ENCODE peak calls at places on chromosomes 3 and 15, in seven cellular contexts. X is tibial nerve, H is psoas muscle, U is A673, K is A549, L is fibroblast of lung, Z is GM12864. C is an unnamed sample.

GRCh38 chr3:124163689-124164088 is 171.8 kb upstream of the ROPN1 start:
- DNase-seq in L (no peak), X (no peak), H (no peak), Z (no peak), U (no peak), K (peak), C (no peak)

GRCh38 chr3:123085293-123085949 is 18.6 kb downstream of the PDIA5 start:
- DNase-seq in L (no peak), K (no peak), U (no peak), H (no peak), X (no peak), Z (no peak), C (no peak)

GRCh38 chr3:30368978-30369377 is 237.4 kb upstream of the TGFBR2 start:
- DNase-seq in U (peak), X (no peak), Z (no peak), H (no peak), K (no peak), L (peak), C (peak)

GRCh38 chr15:60682115-60682514 is 203.2 kb upstream of the ICE2 start:
- DNase-seq in X (no peak), H (no peak), U (no peak), Z (no peak), K (no peak), L (peak), C (no peak)

GRCh38 chr15:85354432-85354831 is 26.0 kb upstream of the AKAP13 start:
- DNase-seq in U (peak), K (no peak), L (no peak), H (no peak), Z (no peak), X (no peak), C (peak)

GRCh38 chr3:126197854-126198584 is 17.6 kb upstream of the ALDH1L1 start:
- DNase-seq in X (peak), K (peak), U (peak), Z (peak), H (peak), L (peak), C (peak)

GRCh38 chr3:97804471-97804870 is 17.3 kb upstream of the CRYBG3 start:
- DNase-seq in Z (no peak), L (peak), U (no peak), H (no peak), X (no peak), K (no peak), C (no peak)

GRCh38 chr3:197501496-197501878 is 54.3 kb downstream of the BDH1 start:
- DNase-seq in Z (peak), X (no peak), L (peak), H (no peak), K (peak), U (peak), C (peak)

GRCh38 chr15:81642451-81642990 is 268.5 kb upstream of the TMC3 start:
- DNase-seq in L (peak), Z (no peak), H (no peak), X (no peak), K (no peak), U (no peak), C (no peak)

GRCh38 chr3:125132815-125133214 is 77.0 kb upstream of the HEG1 start:
- DNase-seq in H (no peak), L (no peak), Z (peak), X (no peak), K (no peak), U (no peak), C (no peak)

GRCh38 chr3:197811343-197811742 is 20.3 kb downstream of the LRCH3 start:
- DNase-seq in K (no peak), H (no peak), Z (no peak), L (peak), U (peak), X (peak), C (peak)

GRCh38 chr15:44029003-44029402 is 166.1 kb downstream of the FRMD5 start:
- DNase-seq in K (no peak), U (peak), L (no peak), H (no peak), X (no peak), Z (no peak), C (peak)

GRCh38 chr15:26179906-26180305 is 316.8 kb upstream of the ATP10A start:
- DNase-seq in Z (no peak), K (peak), L (no peak), X (no peak), U (no peak), H (no peak), C (no peak)

GRCh38 chr15:71532994-71533393 is 277.4 kb upstream of the NR2E3 start:
- DNase-seq in K (peak), Z (no peak), X (no peak), U (peak), H (no peak), L (peak), C (peak)

GRCh38 chr3:168248383-168249047 is 152.8 kb upstream of the GOLIM4 start:
- DNase-seq in Z (no peak), U (peak), X (no peak), K (peak), L (peak), H (peak), C (peak)

GRCh38 chr3:2510746-2511145 is 412.1 kb downstream of the CNTN4 start:
- DNase-seq in K (no peak), Z (no peak), H (no peak), L (no peak), X (no peak), U (no peak), C (no peak)

GRCh38 chr3:2516762-2517441 is 418.2 kb downstream of the CNTN4 start:
- DNase-seq in U (no peak), X (no peak), L (no peak), K (no peak), H (no peak), Z (no peak), C (no peak)

GRCh38 chr3:2514031-2514430 is 415.4 kb downstream of the CNTN4 start:
- DNase-seq in X (no peak), Z (no peak), L (no peak), H (no peak), K (no peak), U (no peak), C (no peak)

GRCh38 chr3:2511356-2511755 is 412.7 kb downstream of the CNTN4 start:
- DNase-seq in L (no peak), Z (no peak), K (no peak), H (peak), X (no peak), U (peak), C (no peak)
- H3K4me3 ChIP-seq in L (no peak), Z (no peak), K (no peak), H (no peak), X (no peak), U (no peak), C (no peak)

DNA sequence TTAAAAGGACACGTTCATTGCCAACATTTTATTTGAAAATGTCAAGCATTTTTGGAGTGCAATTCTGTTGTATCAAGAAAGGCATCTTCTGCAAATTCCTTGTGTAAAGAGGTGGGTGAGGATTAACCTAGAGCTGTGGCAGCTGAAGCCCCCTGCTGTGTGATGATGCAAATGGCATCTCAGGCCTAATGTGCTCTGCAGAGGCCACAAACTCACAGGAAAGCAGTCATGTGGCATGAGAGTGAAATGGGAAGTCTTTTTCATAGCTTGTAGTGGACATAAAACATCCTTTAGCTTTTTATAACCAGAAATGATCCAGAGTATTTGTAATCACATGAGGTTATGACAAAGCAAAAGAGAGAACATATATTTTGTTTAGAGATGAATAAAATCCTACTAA is 6.4 kb downstream of the CADM2 start:
- DNase-seq in L (no peak), X (no peak), K (peak), Z (no peak), H (no peak), U (peak), C (no peak)
- TF ChIP-seq CTCF in L (no peak), X (no peak), K (no peak), Z (no peak), H (peak), U (no peak), C (no peak)

GRCh38 chr3:132325103-132325606 is 7.9 kb downstream of the ACP3 start:
- DNase-seq in H (no peak), X (no peak), K (no peak), U (no peak), L (no peak), Z (no peak), C (no peak)
- H3K4me3 ChIP-seq in H (no peak), X (no peak), K (no peak), U (no peak), L (no peak), Z (no peak), C (no peak)

GRCh38 chr15:92043283-92043682 is 189.8 kb downstream of the SLCO3A1 start:
- DNase-seq in K (no peak), U (no peak), X (no peak), H (no peak), Z (no peak), L (no peak), C (no peak)
- TF ChIP-seq CTCF in K (no peak), U (no peak), X (no peak), H (no peak), Z (no peak), L (no peak), C (no peak)

GRCh38 chr3:15272431-15273196 is 59.8 kb downstream of the SH3BP5 start:
- DNase-seq in L (no peak), K (no peak), Z (no peak), U (no peak), X (no peak), H (no peak), C (no peak)
- H3K4me3 ChIP-seq in L (no peak), K (no peak), Z (no peak), U (no peak), X (no peak), H (no peak), C (no peak)

GRCh38 chr3:107847791-107848190 is 243.0 kb downstream of the CD47 start:
- DNase-seq in K (no peak), H (no peak), L (no peak), X (no peak), Z (no peak), U (no peak), C (no peak)

GRCh38 chr3:107848516-107848915 is 242.3 kb downstream of the CD47 start:
- DNase-seq in H (no peak), Z (no peak), K (no peak), U (no peak), X (no peak), L (no peak), C (no peak)

GRCh38 chr3:107845355-107846281 is 245.2 kb downstream of the CD47 start:
- DNase-seq in K (no peak), U (no peak), H (no peak), X (no peak), Z (no peak), L (no peak), C (peak)

GRCh38 chr3:107842940-107843339 is 247.9 kb downstream of the CD47 start:
- DNase-seq in H (no peak), X (no peak), L (no peak), U (no peak), K (no peak), Z (no peak), C (no peak)

GRCh38 chr3:107846282-107846852 is 244.5 kb downstream of the CD47 start:
- DNase-seq in H (peak), X (peak), L (peak), U (peak), Z (no peak), K (peak), C (peak)
- TF ChIP-seq CTCF in H (peak), X (peak), L (peak), U (peak), Z (peak), K (peak), C (peak)

DNA sequence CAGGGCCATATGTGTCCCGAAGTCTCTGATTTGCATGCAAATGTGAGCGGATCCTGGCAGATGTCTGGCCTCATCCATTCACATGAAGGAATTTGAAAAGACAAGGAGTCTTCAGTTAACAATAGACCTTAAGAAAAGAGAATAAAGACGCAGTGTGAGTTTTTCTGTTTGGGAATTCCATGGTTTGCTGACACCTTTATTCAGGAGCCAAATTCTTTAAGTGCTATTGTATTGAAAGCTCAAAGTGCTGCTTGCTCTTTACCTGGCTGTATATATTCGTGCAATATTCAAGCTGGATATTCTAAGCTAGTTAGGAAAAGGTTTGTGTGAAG is 2.2 kb downstream of the LRRN1 start:
- DNase-seq in Z (no peak), H (no peak), U (no peak), K (no peak), L (no peak), X (no peak), C (no peak)
- H3K4me3 ChIP-seq in Z (no peak), H (peak), U (no peak), K (no peak), L (no peak), X (no peak), C (no peak)

GRCh38 chr3:14780927-14781507 is 37.7 kb upstream of the FGD5 start:
- DNase-seq in H (peak), L (peak), U (peak), K (peak), Z (peak), X (no peak), C (peak)
- TF ChIP-seq CTCF in H (peak), L (peak), U (peak), K (peak), Z (peak), X (peak), C (peak)

DNA sequence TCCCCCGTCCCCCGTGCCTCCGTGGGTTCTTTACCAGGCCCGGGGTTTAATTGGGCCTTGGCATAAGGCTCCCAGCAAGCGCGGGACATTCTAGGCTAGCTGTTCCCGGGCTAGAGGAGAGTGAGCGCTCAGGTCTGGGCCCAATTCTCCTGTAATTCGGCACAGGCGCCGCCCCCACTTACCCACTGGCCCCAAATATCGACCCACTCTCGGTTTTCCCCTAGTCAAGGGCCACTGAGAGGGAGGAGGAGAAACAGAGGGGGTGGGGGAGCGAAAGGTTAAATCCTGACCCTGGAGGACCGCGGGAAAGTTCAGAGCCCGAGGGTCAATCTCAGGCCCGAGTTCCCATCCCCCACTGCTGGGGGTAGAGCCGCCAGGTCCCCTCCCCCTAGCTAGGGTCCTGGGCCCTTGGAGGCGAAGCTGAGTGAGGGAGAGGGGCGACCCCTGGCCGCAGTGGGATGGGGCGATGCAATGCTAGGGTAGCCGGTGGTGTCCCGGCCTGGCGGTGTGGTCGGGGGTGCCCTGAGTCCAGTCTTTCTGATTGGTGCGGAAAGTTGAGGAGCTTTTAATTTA is 8.5 kb upstream of the ONECUT1 start:
- DNase-seq in H (no peak), Z (no peak), K (no peak), X (no peak), U (no peak), L (no peak), C (no peak)
- H3K4me3 ChIP-seq in H (no peak), Z (no peak), K (no peak), X (no peak), U (no peak), L (no peak), C (no peak)

DNA sequence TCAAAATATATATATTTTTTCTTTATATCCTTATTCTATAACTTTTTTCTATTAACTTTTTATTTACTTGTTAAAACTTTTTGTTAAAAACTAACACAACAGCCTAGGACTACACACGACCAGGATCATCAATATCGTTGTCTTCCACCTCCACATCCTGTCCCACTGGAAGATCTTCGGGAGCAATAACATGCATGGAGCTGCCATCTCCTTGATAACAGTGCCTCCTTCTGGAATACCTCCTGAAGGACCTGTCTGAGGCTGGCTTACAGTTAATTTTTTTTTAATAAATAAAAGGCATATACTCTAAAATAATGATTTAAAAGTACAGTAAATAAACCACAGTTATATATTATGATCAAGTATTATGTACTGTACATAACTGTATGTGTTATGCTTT is 58.9 kb downstream of the SFMBT1 start:
- DNase-seq in X (no peak), K (peak), Z (no peak), L (peak), U (peak), H (no peak), C (peak)
- TF ChIP-seq CTCF in X (no peak), K (peak), Z (peak), L (peak), U (peak), H (peak), C (peak)

C was measured in cardiac fibroblast.